ENCODE peak calls at places on chromosomes 1 and 21, in eight cellular contexts. R, Z, Q, K, B, J, G and V are unnamed samples.

GRCh38 chr1:16078925-16079656 is 5.6 kb upstream of the FAM131C start:
- DNase-seq in R (peak; percentile 76), Q (peak; percentile 76), Z (peak; percentile 86), B (peak; percentile 76), K (peak; percentile 92), G (peak; percentile 85), J (peak; percentile 35), V (peak; percentile 95)

GRCh38 chr1:46719689-46720088 is 775 bp upstream of the EFCAB14 start:
- DNase-seq in Z (no peak), Q (no peak), J (no peak), K (no peak), G (peak; percentile 81), B (no peak), R (peak; percentile 61), V (no peak)

GRCh38 chr1:183278736-183279591 is 92.9 kb downstream of the LAMC2 start:
- DNase-seq in Q (no peak), Z (no peak), B (no peak), K (no peak), R (no peak), G (peak; percentile 17), J (peak; percentile 87), V (no peak)

GRCh38 chr1:243396424-243396823 is 140.6 kb downstream of the SDCCAG8 start:
- DNase-seq in B (no peak), J (no peak), R (no peak), G (no peak), Q (no peak), K (no peak), Z (no peak), V (no peak)

GRCh38 chr1:25447547-25447946 is 16.9 kb downstream of the MACO1 start:
- DNase-seq in B (no peak), K (no peak), G (no peak), Z (no peak), R (no peak), Q (no peak), J (peak; percentile 10), V (no peak)

GRCh38 chr1:212138441-212138840 is 102.9 kb downstream of the DTL start:
- DNase-seq in R (no peak), Z (no peak), K (no peak), Q (no peak), J (no peak), B (no peak), G (peak; percentile 42), V (no peak)

GRCh38 chr1:228911225-228911624 is 175.9 kb downstream of the RHOU start:
- DNase-seq in J (no peak), K (peak; percentile 43), B (no peak), Q (no peak), Z (no peak), G (no peak), R (no peak), V (no peak)

GRCh38 chr1:89407355-89407754 is 43.5 kb downstream of the GBP6 start:
- DNase-seq in G (no peak), J (no peak), Z (no peak), Q (peak; percentile 8), B (no peak), R (no peak), K (no peak), V (no peak)

GRCh38 chr1:29916656-29917369 is 680.5 kb downstream of the PTPRU start:
- DNase-seq in Z (no peak), K (no peak), J (no peak), Q (no peak), R (no peak), G (no peak), B (no peak), V (no peak)

GRCh38 chr1:41221995-41222991 is 19.8 kb downstream of the SCMH1 start:
- DNase-seq in R (no peak), K (no peak), Q (no peak), B (no peak), Z (no peak), J (peak; percentile 10), G (no peak), V (no peak)

GRCh38 chr1:67535474-67535873 is 105.3 kb upstream of the SERBP1 start:
- DNase-seq in R (peak; percentile 81), G (peak; percentile 85), K (peak; percentile 86), Z (peak; percentile 84), J (peak; percentile 71), B (peak; percentile 75), Q (peak; percentile 72), V (peak; percentile 94)

GRCh38 chr1:235775461-235775860 is 91.2 kb downstream of the LYST start:
- DNase-seq in G (no peak), B (no peak), J (no peak), K (no peak), R (no peak), Q (no peak), Z (no peak), V (no peak)

GRCh38 chr1:209187589-209187988 is 395.9 kb upstream of the CAMK1G start:
- DNase-seq in B (no peak), Q (no peak), J (no peak), G (no peak), R (no peak), K (no peak), Z (no peak), V (no peak)

GRCh38 chr21:37322084-37322483 is 44.5 kb upstream of the DYRK1A start:
- DNase-seq in J (no peak), Z (no peak), B (no peak), K (no peak), Q (no peak), G (no peak), R (no peak), V (no peak)

GRCh38 chr1:154344977-154345837 is 19.9 kb downstream of the ATP8B2 start:
- DNase-seq in B (no peak), R (peak; percentile 71), Z (no peak), G (peak; percentile 62), K (peak; percentile 86), Q (no peak), J (no peak), V (no peak)

GRCh38 chr1:61081135-61081636 is 1.2 kb upstream of the NFIA start:
- DNase-seq in Z (no peak), R (no peak), B (no peak), Q (no peak), J (no peak), K (no peak), G (no peak), V (no peak)

GRCh38 chr1:53370369-53370961 is 42.6 kb upstream of the LRP8 start:
- DNase-seq in Z (no peak), K (peak; percentile 40), J (no peak), Q (no peak), R (no peak), B (no peak), G (peak; percentile 22), V (peak; percentile 70)

GRCh38 chr1:29569971-29570634 is 333.8 kb downstream of the PTPRU start:
- DNase-seq in R (no peak), Z (peak; percentile 25), K (no peak), Q (no peak), B (no peak), J (peak; percentile 99), G (peak; percentile 35), V (no peak)

GRCh38 chr1:209937996-209938959 is at the start of gene SYT14:
- DNase-seq in J (peak; percentile 60), R (no peak), B (no peak), G (no peak), K (peak; percentile 85), Z (peak; percentile 72), Q (no peak), V (no peak)

GRCh38 chr1:112509005-112509659 is 367 bp downstream of the WNT2B start:
- DNase-seq in J (no peak), G (no peak), Q (no peak), B (peak; percentile 58), K (peak; percentile 86), Z (peak; percentile 71), R (no peak), V (no peak)

GRCh38 chr1:67540733-67541125 is 110.5 kb upstream of the SERBP1 start:
- DNase-seq in Q (no peak), B (no peak), J (peak; percentile 18), K (no peak), R (no peak), G (no peak), Z (no peak), V (no peak)

GRCh38 chr1:200892546-200892945 is 2.2 kb upstream of the INAVA start:
- DNase-seq in K (no peak), B (no peak), R (no peak), G (no peak), Z (no peak), Q (no peak), J (no peak), V (no peak)
- H3K4me1 ChIP-seq in K (peaks cover 51% of the 10 kb centered on the region), B (no peaks in the 10 kb centered on the region), R (peaks cover 24% of the 10 kb centered on the region), G (peaks cover 15% of the 10 kb centered on the region), Z (peaks cover 4% of the 10 kb centered on the region), Q (peaks cover 9% of the 10 kb centered on the region), J (peaks cover 22% of the 10 kb centered on the region), V (peaks cover 16% of the 10 kb centered on the region)

GRCh38 chr1:240455228-240455821 is 156.6 kb downstream of the GREM2 start:
- DNase-seq in R (no peak), B (no peak), K (no peak), Z (no peak), G (no peak), Q (no peak), J (no peak), V (no peak)
- TF ChIP-seq CTCF in R (peak; percentile 11), B (no peak), K (peak; percentile 71), Z (no peak), G (no peak), Q (no peak), J (peak; percentile 45), V (no peak)

GRCh38 chr1:223259462-223259861 is 104.5 kb downstream of the SUSD4 start:
- DNase-seq in K (no peak), Q (no peak), Z (no peak), G (no peak), B (no peak), J (no peak), R (no peak), V (peak; percentile 31)

GRCh38 chr1:223257856-223258255 is 106.1 kb downstream of the SUSD4 start:
- DNase-seq in K (no peak), R (no peak), B (no peak), J (no peak), Z (no peak), G (no peak), Q (no peak), V (peak; percentile 91)

GRCh38 chr1:223256034-223256433 is 107.9 kb downstream of the SUSD4 start:
- DNase-seq in K (no peak), J (no peak), Z (no peak), Q (no peak), G (no peak), R (no peak), B (no peak), V (peak; percentile 84)

GRCh38 chr1:223260712-223261111 is 103.3 kb downstream of the SUSD4 start:
- DNase-seq in J (no peak), G (no peak), Q (no peak), K (no peak), Z (no peak), R (no peak), B (no peak), V (peak; percentile 70)

GRCh38 chr1:223258751-223259177 is 105.2 kb downstream of the SUSD4 start:
- DNase-seq in J (peak; percentile 71), G (peak; percentile 39), B (peak; percentile 48), R (no peak), Z (no peak), K (no peak), Q (no peak), V (peak; percentile 89)
- H3K4me1 ChIP-seq in J (no peaks in the 10 kb centered on the region), G (no peaks in the 10 kb centered on the region), B (no peaks in the 10 kb centered on the region), R (no peaks in the 10 kb centered on the region), Z (no peaks in the 10 kb centered on the region), K (no peaks in the 10 kb centered on the region), Q (no peaks in the 10 kb centered on the region), V (peaks cover 5% of the 10 kb centered on the region)

GRCh38 chr1:218027152-218027551 is 257.9 kb upstream of the RRP15 start:
- DNase-seq in Q (no peak), R (no peak), B (no peak), Z (no peak), G (no peak), K (no peak), J (no peak), V (no peak)
- TF ChIP-seq CTCF in Q (no peak), R (no peak), B (no peak), Z (no peak), G (no peak), K (no peak), J (no peak), V (no peak)

GRCh38 chr1:203158423-203158822 is 17.2 kb downstream of the MYBPH start:
- DNase-seq in G (no peak), R (no peak), Z (no peak), K (no peak), B (no peak), J (no peak), Q (no peak), V (no peak)
- H3K4me1 ChIP-seq in G (no peaks in the 10 kb centered on the region), R (peaks cover 6% of the 10 kb centered on the region), Z (no peaks in the 10 kb centered on the region), K (peaks cover 11% of the 10 kb centered on the region), B (no peaks in the 10 kb centered on the region), J (peaks cover 13% of the 10 kb centered on the region), Q (peaks cover 6% of the 10 kb centered on the region), V (no peaks in the 10 kb centered on the region)